ENCODE peak calls at places on chromosome X, in eight cellular contexts. U is transverse colon; O is body of pancreas; J is vagina; D is heart right ventricle; S is ovary; Z is endodermal cell; N is CD8-positive, alpha-beta T cell. L is an unnamed sample.
A peak's percentile ranks its signal among the peaks of the same experiment; 100 is the strongest.

GRCh38 chrX:18983711-18984380 is at the start of gene PHKA2:
- DNase-seq in U (peak; percentile 64), O (peak; percentile 59), J (no peak), D (peak; percentile 66), S (peak; percentile 47), Z (peak; percentile 83), N (no peak), L (peak; percentile 54)

GRCh38 chrX:10755477-10756334 is 135.3 kb upstream of the MID1 start:
- DNase-seq in U (no peak), O (peak; percentile 22), J (no peak), D (no peak), S (no peak), Z (peak; percentile 78), N (no peak), L (no peak)

GRCh38 chrX:43655151-43655676 is 885 bp upstream of the MAOA start:
- DNase-seq in U (peak; percentile 34), O (peak; percentile 50), J (no peak), D (peak; percentile 36), S (peak; percentile 54), Z (peak; percentile 81), N (peak; percentile 15), L (peak; percentile 44)

GRCh38 chrX:45372151-45372550 is 171.5 kb upstream of the DIPK2B start:
- DNase-seq in U (no peak), O (no peak), J (no peak), D (no peak), S (no peak), Z (no peak), N (no peak), L (no peak)

GRCh38 chrX:5314148-5314547 is 914.5 kb downstream of the NLGN4X start:
- DNase-seq in U (no peak), O (no peak), J (no peak), D (no peak), S (no peak), Z (no peak), N (no peak), L (no peak)

GRCh38 chrX:136880003-136880451 is 498 bp downstream of the RBMX start:
- DNase-seq in U (peak; percentile 19), O (peak; percentile 24), J (no peak), D (peak; percentile 18), S (peak; percentile 36), Z (peak; percentile 47), N (peak; percentile 32), L (peak; percentile 15)

GRCh38 chrX:21944136-21944615 is 3.7 kb downstream of the SMS start:
- DNase-seq in U (no peak), O (no peak), J (no peak), D (no peak), S (no peak), Z (peak; percentile 74), N (no peak), L (no peak)

GRCh38 chrX:68177542-68177941 is 255.8 kb downstream of the OPHN1 start:
- DNase-seq in U (no peak), O (no peak), J (no peak), D (no peak), S (no peak), Z (no peak), N (no peak), L (no peak)

GRCh38 chrX:110853610-110854009 is 58.0 kb upstream of the CHRDL1 start:
- DNase-seq in U (no peak), O (peak; percentile 57), J (no peak), D (no peak), S (no peak), Z (peak; percentile 65), N (no peak), L (no peak)

GRCh38 chrX:106862972-106863688 is 40.0 kb downstream of the RIPPLY1 start:
- DNase-seq in U (peak; percentile 19), O (peak; percentile 38), J (no peak), D (no peak), S (no peak), Z (peak; percentile 85), N (no peak), L (no peak)

DNA sequence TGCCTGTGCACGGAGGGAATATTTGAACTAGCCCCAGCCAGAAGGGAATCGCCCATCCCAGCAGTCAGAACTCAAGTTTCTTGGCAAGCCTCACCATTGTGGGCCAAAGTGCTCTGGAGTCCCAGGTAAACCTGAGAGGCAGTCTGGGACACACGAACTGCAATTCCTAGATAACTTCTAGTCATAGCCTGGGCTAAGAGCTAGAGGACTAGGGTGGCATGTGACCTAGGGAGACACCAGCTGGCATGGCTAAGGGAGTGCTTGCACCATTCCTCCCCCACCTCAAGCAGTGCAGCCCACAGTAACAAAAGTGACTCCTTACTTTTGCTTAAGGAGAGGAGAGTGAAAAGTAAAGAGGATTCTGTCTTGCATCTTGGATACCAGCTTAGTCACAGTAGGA is 935.2 kb downstream of the DMD start:
- DNase-seq in U (no peak), O (no peak), J (no peak), D (no peak), S (no peak), Z (no peak), N (no peak), L (no peak)
- TF ChIP-seq CTCF in U (no peak), O (no peak), J (no peak), D (no peak), S (no peak), Z (no peak), N (no peak), L (no peak)

GRCh38 chrX:119757646-119757978 is 776 bp upstream of the SOWAHD start:
- DNase-seq in U (no peak), O (no peak), J (no peak), D (no peak), S (no peak), Z (no peak), N (no peak), L (no peak)
- H3K4me1 ChIP-seq in U (peaks cover 7% of the 10 kb centered on the region), O (peaks cover 23% of the 10 kb centered on the region), J (no peaks in the 10 kb centered on the region), D (peaks cover 12% of the 10 kb centered on the region), S (no peaks in the 10 kb centered on the region), Z (no peaks in the 10 kb centered on the region), N (peaks cover 52% of the 10 kb centered on the region), L (peaks cover 38% of the 10 kb centered on the region)

DNA sequence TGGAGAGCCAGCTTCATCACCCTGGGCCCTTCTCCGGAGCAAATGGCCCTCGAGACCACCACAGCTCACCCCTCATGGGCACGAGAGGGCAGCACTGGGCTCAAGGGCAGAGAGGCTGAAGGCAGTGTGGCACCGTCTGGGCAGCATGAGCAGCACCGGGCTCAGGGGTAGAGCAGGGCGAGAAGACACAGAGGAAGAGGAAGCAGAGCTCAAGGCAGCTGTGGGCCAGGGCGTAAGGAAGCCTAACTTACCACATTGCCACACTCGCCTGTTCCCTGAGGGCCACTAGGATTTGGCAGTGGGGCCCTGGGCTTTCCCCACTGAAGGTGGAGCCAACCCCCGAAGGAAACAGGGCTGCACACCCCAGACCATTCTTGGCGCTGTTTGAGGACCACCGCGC is 15.5 kb downstream of the ZNF185 start:
- DNase-seq in U (no peak), O (no peak), J (no peak), D (no peak), S (no peak), Z (no peak), N (no peak), L (no peak)
- H3K27ac ChIP-seq in U (no peak overlapping the region), O (no peak overlapping the region), J (peak overlapping the region; percentile 37), D (no peak overlapping the region), S (no peak overlapping the region), Z (no peak overlapping the region), N (no peak overlapping the region), L (no peak overlapping the region)

GRCh38 chrX:87578978-87579377 is 61.4 kb downstream of the KLHL4 start:
- DNase-seq in U (no peak), O (no peak), J (no peak), D (no peak), S (no peak), Z (no peak), N (no peak), L (no peak)
- TF ChIP-seq CTCF in U (no peak), O (no peak), J (no peak), D (no peak), S (no peak), Z (peak; percentile 68), N (no peak), L (no peak)

GRCh38 chrX:41338422-41338821 is 4.5 kb downstream of the DDX3X start:
- DNase-seq in U (no peak), O (no peak), J (no peak), D (no peak), S (no peak), Z (no peak), N (no peak), L (no peak)
- H3K4me1 ChIP-seq in U (peaks cover 3% of the 10 kb centered on the region), O (peaks cover 26% of the 10 kb centered on the region), J (peaks cover 47% of the 10 kb centered on the region), D (peaks cover 54% of the 10 kb centered on the region), S (peaks cover 7% of the 10 kb centered on the region), Z (no peaks in the 10 kb centered on the region), N (peaks cover 23% of the 10 kb centered on the region), L (peaks cover 17% of the 10 kb centered on the region)

DNA sequence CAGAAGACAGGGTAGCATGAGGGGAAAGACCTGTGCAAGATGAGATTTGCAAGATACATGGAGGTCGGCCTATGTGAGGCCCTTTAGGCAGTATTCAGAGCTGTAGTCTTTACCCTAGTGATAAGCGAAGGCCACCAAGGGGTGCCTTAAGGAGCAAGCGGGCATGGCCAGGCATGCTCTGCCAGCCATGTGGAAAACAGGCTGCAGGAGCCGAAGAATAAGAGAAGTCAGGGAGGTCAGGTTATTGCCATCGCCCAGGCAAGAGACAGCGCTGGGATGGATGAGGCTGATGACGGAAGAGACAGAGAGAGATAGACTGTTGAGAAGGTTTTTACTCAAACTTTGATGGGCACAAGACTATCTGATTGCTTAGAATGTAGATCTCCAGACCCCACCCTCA is 7.0 kb upstream of the FATE1 start:
- DNase-seq in U (no peak), O (no peak), J (no peak), D (no peak), S (no peak), Z (peak; percentile 6), N (no peak), L (no peak)
- H3K27ac ChIP-seq in U (no peak overlapping the region), O (no peak overlapping the region), J (no peak overlapping the region), D (no peak overlapping the region), S (no peak overlapping the region), Z (no peak overlapping the region), N (no peak overlapping the region), L (no peak overlapping the region)

GRCh38 chrX:143757375-143757774 is 36.8 kb upstream of the SPANXN2 start:
- DNase-seq in U (no peak), O (no peak), J (no peak), D (no peak), S (no peak), Z (peak; percentile 88), N (no peak), L (no peak)
- TF ChIP-seq CTCF in U (no peak), O (no peak), J (no peak), D (no peak), S (no peak), Z (peak; percentile 73), N (no peak), L (no peak)

DNA sequence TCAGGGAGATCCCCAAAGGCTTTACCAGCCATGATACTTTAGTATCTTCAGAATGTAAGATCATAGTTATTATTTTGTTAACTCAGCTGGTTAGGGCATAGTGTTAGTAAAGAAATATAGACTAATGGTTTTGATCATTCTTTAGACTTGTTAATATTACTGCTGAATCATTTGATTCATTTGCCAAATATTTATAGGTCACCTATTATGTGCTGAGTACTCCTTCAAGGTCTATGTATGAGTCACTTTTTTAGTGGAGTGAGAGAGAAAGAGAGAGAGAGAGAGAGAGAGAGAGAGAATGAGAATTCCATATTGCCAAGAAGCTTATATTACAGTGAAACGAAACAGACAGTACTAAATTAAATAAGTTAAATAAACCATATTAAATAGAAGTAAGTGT is 110.3 kb downstream of the UBE2NL start:
- DNase-seq in U (no peak), O (no peak), J (no peak), D (no peak), S (no peak), Z (no peak), N (no peak), L (no peak)
- H3K4me1 ChIP-seq in U (no peaks in the 10 kb centered on the region), O (no peaks in the 10 kb centered on the region), J (no peaks in the 10 kb centered on the region), D (no peaks in the 10 kb centered on the region), S (no peaks in the 10 kb centered on the region), Z (no peaks in the 10 kb centered on the region), N (no peaks in the 10 kb centered on the region), L (no peaks in the 10 kb centered on the region)

GRCh38 chrX:1385251-1385794 is 6.6 kb downstream of the SLC25A6 start:
- DNase-seq in U (no peak), O (no peak), J (no peak), D (no peak), S (no peak), Z (peak; percentile 63), N (no peak), L (no peak)
- H3K27ac ChIP-seq in U (no peak overlapping the region), O (no peak overlapping the region), J (no peak overlapping the region), D (no peak overlapping the region), S (no peak overlapping the region), Z (no peak overlapping the region), N (no peak overlapping the region), L (no peak overlapping the region)

L was measured in heart left ventricle.